ENCODE peak calls at places on chromosomes 7 and 10, in five cellular contexts. U, I, B, K and H are unnamed samples. For H3K9me3, the result is how much of the 10 kb centered on the place peaks cover.

GRCh38 chr7:74059681-74060588 is 23.7 kb upstream of the LIMK1 start:
- DNase-seq in U (no peak), B (no peak), I (no peak), K (peak), H (peak)

GRCh38 chr7:131110294-131111080 is 217.2 kb upstream of the MKLN1 start:
- DNase-seq in B (peak), K (no peak), U (no peak), I (no peak), H (peak)

GRCh38 chr7:31500656-31501055 is 13.2 kb upstream of the ITPRID1 start:
- DNase-seq in B (no peak), K (no peak), U (no peak), I (no peak), H (no peak)

GRCh38 chr10:128599030-128599429 is 472.8 kb upstream of the MKI67 start:
- DNase-seq in U (no peak), B (no peak), K (no peak), I (no peak), H (no peak)

GRCh38 chr7:1403844-1404404 is 55.3 kb downstream of the MICALL2 start:
- DNase-seq in K (no peak), B (no peak), I (no peak), U (no peak), H (no peak)

GRCh38 chr7:135147899-135148721 is at the start of gene TMEM140:
- DNase-seq in U (peak), B (peak), I (peak), K (no peak), H (no peak)

GRCh38 chr10:50326757-50327701 is 75.7 kb upstream of the ASAH2 start:
- DNase-seq in U (no peak), B (no peak), I (no peak), K (peak), H (peak)

GRCh38 chr7:98284335-98285036 is 3.0 kb downstream of the BRI3 start:
- DNase-seq in K (peak), U (no peak), I (no peak), B (peak), H (peak)

GRCh38 chr10:70967591-70968588 is 79.5 kb upstream of the PCBD1 start:
- DNase-seq in U (no peak), B (no peak), I (no peak), K (no peak), H (no peak)

GRCh38 chr10:103278424-103278823 is 1.5 kb downstream of the INA start:
- DNase-seq in B (no peak), U (no peak), I (no peak), K (no peak), H (no peak)

GRCh38 chr10:52756295-52756694 is 16.3 kb downstream of the MBL2 start:
- DNase-seq in K (no peak), U (no peak), B (no peak), I (no peak), H (no peak)

GRCh38 chr10:47282005-47282656 is 17.9 kb upstream of the GDF10 start:
- DNase-seq in I (no peak), B (no peak), K (no peak), U (no peak), H (no peak)

GRCh38 chr7:74284781-74285259 is 4.4 kb upstream of the CLIP2 start:
- DNase-seq in U (no peak), K (no peak), B (no peak), I (no peak), H (no peak)

GRCh38 chr7:88429382-88429781 is 122.7 kb upstream of the STEAP4 start:
- DNase-seq in I (no peak), U (no peak), B (no peak), K (no peak), H (no peak)

GRCh38 chr10:79159141-79159619 is 90.4 kb downstream of the ZMIZ1 start:
- DNase-seq in U (no peak), I (no peak), B (no peak), K (no peak), H (peak)

GRCh38 chr7:31767686-31768358 is 80.8 kb downstream of the PPP1R17 start:
- DNase-seq in I (no peak), K (no peak), U (no peak), B (no peak), H (no peak)

GRCh38 chr7:106757846-106758245 is 96.9 kb upstream of the CCDC71L start:
- DNase-seq in U (no peak), I (no peak), B (peak), K (peak), H (peak)

GRCh38 chr10:118035358-118036031 is 11.2 kb downstream of the RAB11FIP2 start:
- DNase-seq in I (no peak), U (peak), K (no peak), B (no peak), H (no peak)

GRCh38 chr7:152137476-152138025 is 112.1 kb downstream of the GALNT11 start:
- DNase-seq in U (no peak), K (no peak), B (no peak), I (no peak), H (no peak)

GRCh38 chr7:80589561-80590083 is 48.8 kb upstream of the CD36 start:
- DNase-seq in U (no peak), I (no peak), B (no peak), K (no peak), H (no peak)

GRCh38 chr10:404341-404740 is 269.1 kb downstream of the ZMYND11 start:
- DNase-seq in U (no peak), B (no peak), K (no peak), I (no peak), H (no peak)

GRCh38 chr7:95596183-95597135 is at the start of gene PDK4:
- DNase-seq in U (no peak), I (no peak), B (peak), K (peak), H (peak)

GRCh38 chr10:1015688-1016087 is 10.0 kb downstream of the IDI2 start:
- DNase-seq in U (no peak), B (peak), I (no peak), K (no peak), H (no peak)

GRCh38 chr7:29486191-29486700 is 77.4 kb upstream of the PRR15 start:
- DNase-seq in B (no peak), K (no peak), U (no peak), I (no peak), H (no peak)

GRCh38 chr10:80596391-80597257 is 58.9 kb downstream of the SH2D4B start:
- DNase-seq in B (peak), I (peak), K (no peak), U (peak), H (no peak)

GRCh38 chr10:52573347-52573746 is 199.2 kb downstream of the MBL2 start:
- DNase-seq in I (no peak), K (no peak), U (no peak), B (no peak), H (no peak)

GRCh38 chr7:19404912-19405329 is 259.7 kb upstream of the FERD3L start:
- DNase-seq in U (no peak), I (no peak), K (no peak), B (no peak), H (no peak)

GRCh38 chr10:84308481-84309304 is 19.7 kb upstream of the CCSER2 start:
- DNase-seq in U (peak), K (peak), B (peak), I (no peak), H (peak)

GRCh38 chr10:124551097-124551496 is 89.5 kb downstream of the LHPP start:
- DNase-seq in B (no peak), K (no peak), I (no peak), U (no peak), H (no peak)

GRCh38 chr10:114349505-114350211 is 54.6 kb downstream of the AFAP1L2 start:
- DNase-seq in K (no peak), U (no peak), I (no peak), B (no peak), H (no peak)

GRCh38 chr7:8147760-8148463 is 114.1 kb downstream of the ICA1 start:
- DNase-seq in B (no peak), K (no peak), U (no peak), I (no peak), H (no peak)

GRCh38 chr7:28145931-28146330 is 34.7 kb downstream of the JAZF1 start:
- DNase-seq in I (no peak), K (no peak), U (no peak), B (no peak), H (no peak)

GRCh38 chr7:53209129-53209528 is 173.7 kb downstream of the POM121L12 start:
- DNase-seq in B (no peak), U (no peak), I (no peak), K (no peak), H (no peak)

GRCh38 chr7:39741942-39742623 is 118.7 kb downstream of the RALA start:
- DNase-seq in U (peak), I (no peak), K (peak), B (no peak), H (peak)

GRCh38 chr10:15718495-15719061 is 1.1 kb downstream of the ITGA8 start:
- DNase-seq in U (no peak), B (no peak), K (no peak), I (no peak), H (no peak)

GRCh38 chr10:15719899-15720634 is at the start of gene ITGA8:
- DNase-seq in I (no peak), K (peak), U (no peak), B (no peak), H (peak)

GRCh38 chr10:15719062-15719898 is 442 bp downstream of the ITGA8 start:
- DNase-seq in B (no peak), I (no peak), K (no peak), U (no peak), H (no peak)

GRCh38 chr10:15724683-15725082 is 5.0 kb upstream of the ITGA8 start:
- DNase-seq in B (no peak), K (no peak), I (no peak), U (no peak), H (no peak)

GRCh38 chr10:15720635-15721310 is 1.1 kb upstream of the ITGA8 start:
- DNase-seq in B (no peak), K (no peak), I (no peak), U (no peak), H (no peak)
- H3K4me3 ChIP-seq in B (no peak), K (no peak), I (no peak), U (no peak), H (no peak)

GRCh38 chr7:157555921-157556320 is 219.1 kb downstream of the DNAJB6 start:
- DNase-seq in K (no peak), U (no peak), B (no peak), I (no peak), H (peak)
- H3K9me3 ChIP-seq in K (under half), U (under half), B (under half), I (under half), H (under half)

GRCh38 chr7:22319424-22320403 is 37.2 kb downstream of the RAPGEF5 start:
- DNase-seq in U (no peak), B (no peak), I (no peak), K (no peak), H (no peak)
- H3K4me3 ChIP-seq in U (no peak), B (no peak), I (no peak), K (no peak), H (no peak)

GRCh38 chr10:37671802-37672201 is 185.6 kb downstream of the ZNF248 start:
- DNase-seq in I (no peak), U (no peak), K (no peak), B (no peak), H (no peak)

DNA sequence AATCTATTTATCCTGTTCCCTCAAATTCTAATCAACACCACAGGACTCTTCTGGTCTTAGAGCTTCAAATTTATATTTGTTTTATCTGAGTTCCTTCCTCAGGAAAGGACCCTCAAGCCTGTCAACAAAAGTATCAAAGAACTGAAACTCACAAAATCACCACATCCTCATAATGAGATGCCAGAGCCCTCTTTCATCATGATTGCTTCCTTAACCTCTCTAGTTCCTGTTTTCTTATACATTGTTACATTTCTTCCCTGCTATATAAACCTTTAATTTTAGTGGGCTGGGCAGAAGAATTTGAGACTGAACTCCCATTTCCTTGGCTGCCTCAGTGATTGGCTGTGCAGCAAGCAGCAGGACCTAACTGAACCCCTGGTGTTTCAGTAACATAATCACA is 189.7 kb downstream of the ZNF248 start:
- DNase-seq in U (no peak), I (peak), B (no peak), K (no peak), H (no peak)
- H3K9me3 ChIP-seq in U (under half), I (under half), B (under half), K (under half), H (under half)

GRCh38 chr7:94394058-94394398 is 667 bp upstream of the COL1A2 start:
- DNase-seq in B (no peak), I (no peak), U (no peak), K (no peak), H (peak)
- H3K4me3 ChIP-seq in B (peak), I (no peak), U (no peak), K (peak), H (peak)

GRCh38 chr10:131689486-131689885 is 211.3 kb upstream of the PPP2R2D start:
- DNase-seq in U (no peak), K (no peak), B (no peak), I (no peak), H (no peak)
- H3K9me3 ChIP-seq in U (under half), K (under half), B (under half), I (under half), H (under half)

GRCh38 chr10:59281861-59282260 is 80.5 kb downstream of the FAM13C start:
- DNase-seq in K (no peak), I (no peak), U (no peak), B (no peak), H (no peak)

GRCh38 chr10:59283456-59284082 is 78.8 kb downstream of the FAM13C start:
- DNase-seq in K (no peak), B (no peak), U (no peak), I (no peak), H (no peak)

GRCh38 chr10:59285848-59286247 is 76.5 kb downstream of the FAM13C start:
- DNase-seq in B (no peak), I (no peak), U (no peak), K (no peak), H (no peak)

GRCh38 chr10:59285073-59285472 is 77.3 kb downstream of the FAM13C start:
- DNase-seq in I (no peak), U (no peak), K (no peak), B (no peak), H (no peak)

DNA sequence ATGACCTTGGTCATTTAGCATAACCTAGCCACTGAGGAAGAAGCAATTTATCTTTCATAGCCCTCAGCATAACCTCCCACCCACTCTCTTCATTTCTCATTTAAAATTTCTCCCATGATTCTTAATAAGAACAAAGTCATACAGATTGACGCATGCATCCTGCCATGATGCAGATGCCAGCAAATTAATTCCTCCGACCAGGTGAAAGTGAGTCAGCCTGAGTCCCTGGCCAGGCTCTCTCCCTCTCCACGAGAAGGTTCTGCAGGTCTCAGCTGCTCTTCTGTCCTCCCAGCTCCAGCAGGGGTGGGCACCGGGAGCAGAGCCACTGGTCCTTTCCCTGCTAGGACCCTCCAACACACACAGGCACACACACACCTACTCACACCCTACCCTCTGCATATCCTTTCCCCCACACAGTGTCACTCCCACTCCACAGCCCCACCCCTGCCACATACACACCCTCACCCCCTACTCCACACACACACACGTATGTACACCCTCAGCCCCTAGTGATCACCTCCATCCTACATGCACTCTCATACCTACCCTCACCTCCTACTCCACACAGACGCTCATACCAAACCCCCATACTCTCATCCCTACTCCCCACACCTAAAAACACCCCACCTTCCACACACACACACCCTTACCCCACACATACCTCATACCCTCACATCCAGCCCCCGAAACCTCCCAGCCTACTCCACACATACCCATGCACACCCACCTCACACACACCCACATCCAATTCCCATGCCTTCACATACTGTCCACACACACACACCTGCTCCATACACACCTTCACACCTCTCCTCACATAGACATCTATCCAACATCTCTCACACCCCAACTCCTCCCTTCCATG is 78.0 kb downstream of the FAM13C start:
- DNase-seq in I (no peak), K (no peak), B (no peak), U (no peak), H (no peak)
- H3K4me3 ChIP-seq in I (no peak), K (no peak), B (no peak), U (no peak), H (no peak)

GRCh38 chr10:82429302-82429701 is 554.3 kb downstream of the NRG3 start:
- DNase-seq in I (no peak), K (no peak), U (no peak), B (no peak), H (no peak)
- H3K9me3 ChIP-seq in I (under half), K (under half), U (under half), B (under half), H (under half)

GRCh38 chr10:60962946-60963345 is 19.0 kb upstream of the RHOBTB1 start:
- DNase-seq in I (no peak), B (no peak), K (no peak), U (no peak), H (no peak)
- H3K4me3 ChIP-seq in I (no peak), B (no peak), K (no peak), U (no peak), H (no peak)